ENCODE peak calls at places on chromosome 9, in four cellular contexts. B, R, W and A are unnamed samples. For H3K4me1, the result is how much of the 10 kb centered on the place peaks cover.

GRCh38 chr9:108052431-108053080 is 563.0 kb upstream of the KLF4 start:
- DNase-seq in R (no peak), B (peak), W (no peak), A (peak)

GRCh38 chr9:126696091-126696763 is 82.5 kb downstream of the LMX1B start:
- DNase-seq in R (peak), B (no peak), W (no peak), A (no peak)

GRCh38 chr9:100167176-100167575 is 68.1 kb downstream of the INVS start:
- DNase-seq in B (no peak), R (no peak), W (peak), A (no peak)

GRCh38 chr9:90523953-90524352 is 118.7 kb downstream of the DIRAS2 start:
- DNase-seq in R (no peak), B (no peak), W (no peak), A (no peak)

GRCh38 chr9:131951155-131951554 is 128.5 kb downstream of the MED27 start:
- DNase-seq in B (no peak), W (no peak), R (no peak), A (no peak)

GRCh38 chr9:81981881-81982280 is 6.7 kb upstream of the SPATA31D1 start:
- DNase-seq in W (no peak), B (no peak), R (no peak), A (no peak)

GRCh38 chr9:110579763-110580255 is 268 bp upstream of the SVEP1 start:
- DNase-seq in B (peak), W (peak), R (no peak), A (no peak)

GRCh38 chr9:120536949-120537640 is 42.9 kb downstream of the CDK5RAP2 start:
- DNase-seq in W (no peak), R (no peak), B (no peak), A (no peak)

GRCh38 chr9:96612105-96612965 is 7.3 kb downstream of the CDC14B start:
- DNase-seq in B (peak), R (no peak), W (peak), A (no peak)

GRCh38 chr9:93203713-93204469 is 20.0 kb downstream of the WNK2 start:
- DNase-seq in R (no peak), W (no peak), B (no peak), A (no peak)

GRCh38 chr9:6676254-6676928 is 30.9 kb upstream of the GLDC start:
- DNase-seq in R (no peak), B (no peak), W (no peak), A (no peak)

GRCh38 chr9:2489838-2490314 is 131.7 kb upstream of the VLDLR start:
- DNase-seq in B (no peak), W (no peak), R (no peak), A (no peak)

GRCh38 chr9:121372563-121373400 is 2.7 kb upstream of the STOM start:
- DNase-seq in B (no peak), W (peak), R (no peak), A (no peak)

GRCh38 chr9:114513050-114513951 is 8.0 kb upstream of the WHRN start:
- DNase-seq in B (no peak), W (no peak), R (no peak), A (no peak)

GRCh38 chr9:89825648-89826047 is 220.8 kb downstream of the GADD45G start:
- DNase-seq in R (no peak), B (peak), W (no peak), A (no peak)

GRCh38 chr9:110259566-110259965 is 3.3 kb upstream of the TXN start:
- DNase-seq in W (no peak), R (no peak), B (no peak), A (no peak)

GRCh38 chr9:123659358-123659757 is 270.6 kb downstream of the DENND1A start:
- DNase-seq in W (no peak), R (no peak), B (no peak), A (no peak)

GRCh38 chr9:120480707-120481106 is 99.3 kb downstream of the CDK5RAP2 start:
- DNase-seq in B (no peak), W (peak), R (no peak), A (no peak)

GRCh38 chr9:6873862-6874261 is 116.1 kb downstream of the KDM4C start:
- DNase-seq in R (no peak), W (no peak), B (no peak), A (no peak)

GRCh38 chr9:14993061-14993800 is 83.0 kb upstream of the FREM1 start:
- DNase-seq in R (peak), W (peak), B (peak), A (peak)

GRCh38 chr9:81597749-81598497 is 91.4 kb downstream of the TLE1 start:
- DNase-seq in R (peak), W (no peak), B (no peak), A (no peak)

GRCh38 chr9:92294297-92294676 is 790 bp upstream of the IARS1 start:
- DNase-seq in R (no peak), B (peak), W (peak), A (no peak)

GRCh38 chr9:78298046-78298511 is 1.2 kb downstream of the PSAT1 start:
- DNase-seq in R (no peak), W (no peak), B (peak), A (no peak)

GRCh38 chr9:89842267-89842768 is 237.5 kb downstream of the GADD45G start:
- DNase-seq in R (peak), B (no peak), W (no peak), A (no peak)

GRCh38 chr9:78021692-78022091 is 9.9 kb downstream of the GNAQ start:
- DNase-seq in R (peak), W (no peak), B (peak), A (no peak)

GRCh38 chr9:93081081-93081529 is 14.9 kb upstream of the CARD19 start:
- DNase-seq in B (no peak), R (peak), W (no peak), A (no peak)

GRCh38 chr9:18361621-18362020 is 112.3 kb upstream of the ADAMTSL1 start:
- DNase-seq in R (no peak), B (no peak), W (no peak), A (no peak)
- H3K9ac ChIP-seq in R (no peak), B (no peak), W (no peak), A (no peak)

DNA sequence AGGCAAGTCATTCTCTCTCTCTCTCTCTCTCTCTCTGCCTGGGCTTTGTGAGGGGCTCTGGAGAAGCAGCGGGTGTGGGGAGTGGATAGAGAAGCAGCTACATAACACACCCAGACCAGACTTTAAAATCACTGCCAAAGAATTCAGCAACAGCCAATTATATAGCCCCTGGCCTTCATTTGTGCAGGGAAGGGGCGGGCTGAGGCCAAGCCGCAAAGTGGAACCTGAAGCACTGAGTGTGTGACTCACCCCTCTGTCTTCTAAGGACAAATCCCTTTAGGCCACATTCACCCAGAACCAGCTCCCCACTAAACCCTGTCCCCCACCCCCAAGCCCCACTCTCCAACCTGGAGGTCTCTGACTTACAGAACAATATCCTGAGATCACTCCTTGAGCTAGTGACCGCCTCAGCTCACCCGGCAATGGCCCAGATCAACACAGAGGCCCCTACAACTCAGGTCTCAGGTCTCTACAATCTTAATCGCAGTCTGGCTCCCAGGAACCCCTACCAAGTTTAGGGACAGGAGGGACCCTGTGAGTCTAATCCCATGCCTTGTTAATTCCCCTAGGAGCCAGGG is 6.0 kb downstream of the B4GALT1 start:
- DNase-seq in R (peak), W (peak), B (peak), A (no peak)
- H3K4me1 ChIP-seq in R (half or more), W (half or more), B (under half), A (under half)

GRCh38 chr9:5430912-5431311 is 6.8 kb downstream of the PLGRKT start:
- DNase-seq in B (no peak), W (no peak), R (no peak), A (no peak)

GRCh38 chr9:5427005-5427404 is 10.7 kb downstream of the PLGRKT start:
- DNase-seq in R (no peak), B (no peak), W (no peak), A (no peak)

GRCh38 chr9:5428794-5429528 is 8.8 kb downstream of the PLGRKT start:
- DNase-seq in R (no peak), B (no peak), W (no peak), A (no peak)

GRCh38 chr9:5428172-5428571 is 9.6 kb downstream of the PLGRKT start:
- DNase-seq in R (no peak), B (no peak), W (no peak), A (no peak)

GRCh38 chr9:5429873-5430564 is 7.7 kb downstream of the PLGRKT start:
- DNase-seq in B (no peak), R (no peak), W (no peak), A (no peak)
- H3K9ac ChIP-seq in B (no peak), R (no peak), W (no peak), A (no peak)

DNA sequence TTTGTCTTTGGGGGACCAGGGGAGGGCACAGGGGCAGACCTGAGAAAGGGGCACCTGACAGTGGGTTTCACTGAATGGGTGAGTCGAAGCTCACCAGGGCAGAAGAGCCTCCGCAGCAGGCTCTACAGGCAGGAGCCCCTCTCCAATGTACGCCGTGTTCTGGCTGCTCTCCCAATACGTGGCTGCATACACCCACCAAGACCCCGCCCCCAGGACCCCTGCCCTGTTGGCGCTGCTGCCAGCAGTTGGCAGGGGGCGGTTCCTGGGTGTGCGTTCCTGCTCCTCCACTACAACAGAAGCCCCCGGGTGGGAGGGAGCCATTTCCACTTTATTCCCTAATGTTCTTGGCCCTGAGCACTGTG is 30.4 kb downstream of the SARDH start:
- DNase-seq in B (no peak), W (no peak), R (peak), A (no peak)
- H3K4me1 ChIP-seq in B (under half), W (under half), R (under half), A (under half)

GRCh38 chr9:34546102-34546833 is 23.5 kb upstream of the ENHO start:
- DNase-seq in B (no peak), W (no peak), R (no peak), A (no peak)
- H3K9ac ChIP-seq in B (no peak), W (no peak), R (no peak), A (no peak)

DNA sequence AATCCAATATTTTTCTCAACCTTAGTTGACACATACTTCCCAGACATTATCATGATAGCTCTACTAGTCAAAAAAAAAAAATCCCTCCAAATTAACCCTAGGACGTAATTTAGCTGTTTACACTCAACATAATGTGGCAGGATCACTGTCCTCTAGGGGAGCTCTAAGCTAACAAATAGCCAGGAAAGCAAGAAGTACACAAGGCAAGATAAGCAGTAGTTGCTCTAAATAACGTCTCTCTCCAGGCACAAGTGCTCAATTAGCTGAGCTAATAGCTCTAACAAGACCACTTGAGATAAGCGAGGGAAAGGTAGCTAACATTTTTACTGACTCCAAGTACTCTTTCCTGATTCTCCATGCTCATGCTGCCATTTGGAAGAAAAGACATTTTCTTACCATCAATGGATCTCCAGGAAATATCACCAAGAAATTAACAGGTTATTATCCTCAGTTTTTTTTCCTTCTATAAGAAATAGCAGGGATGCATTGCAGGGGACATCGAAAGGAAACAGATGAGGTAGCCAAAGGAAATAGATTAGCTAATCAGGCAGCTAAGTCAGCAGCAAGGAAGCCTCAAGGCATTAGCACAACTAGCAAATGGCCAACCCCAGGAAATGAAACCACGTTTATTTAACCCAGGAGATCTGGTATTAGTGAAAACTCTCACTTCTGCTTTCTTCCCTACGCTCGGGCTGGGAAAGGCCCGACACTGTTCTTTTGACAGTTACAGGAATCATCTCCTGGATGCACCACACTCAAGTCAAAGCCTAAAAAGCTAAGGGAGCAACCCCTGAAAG is 614.1 kb downstream of the PTPRD start:
- DNase-seq in B (peak), W (peak), R (no peak), A (no peak)
- H3K4me1 ChIP-seq in B (under half), W (under half), R (under half), A (under half)

DNA sequence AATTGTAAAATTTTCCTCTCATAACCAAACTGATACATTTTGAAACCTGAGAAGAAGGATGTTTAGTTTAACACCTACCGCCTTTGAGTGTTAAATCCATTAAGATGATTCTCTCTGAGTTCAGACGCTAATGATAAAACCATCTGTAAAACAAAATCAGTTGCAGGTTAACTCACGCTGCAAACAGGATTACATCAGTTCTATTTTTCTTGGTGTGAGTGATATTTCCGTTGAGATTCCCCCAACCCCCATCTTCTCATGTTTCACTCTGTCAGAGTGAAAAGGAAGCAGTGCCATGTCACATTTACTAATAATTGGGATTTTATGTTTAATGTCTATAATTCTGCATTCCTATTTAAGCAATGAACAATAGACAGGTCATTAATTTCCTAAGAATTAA is 146.5 kb downstream of the FANCC start:
- DNase-seq in R (no peak), B (peak), W (no peak), A (no peak)
- H3K9ac ChIP-seq in R (no peak), B (no peak), W (no peak), A (no peak)